ENCODE peak calls at places on chromosomes 6 and 20, in eight cellular contexts. One of them, this sample, is unnamed. For H3K4me1, the result is how much of the 10 kb centered on the place peaks cover.

GRCh38 chr6:2853766-2854393 is 12.2 kb upstream of the SERPINB1 start:
- DNase-seq in esophagus muscularis mucosa: peak
- DNase-seq in heart left ventricle: peak
- DNase-seq in HepG2: peak
- DNase-seq in ovary: no peak
- DNase-seq in heart right ventricle: no peak
- DNase-seq in CD8-positive, alpha-beta T cell: no peak
- DNase-seq in left lung: no peak
- DNase-seq in this sample: no peak

GRCh38 chr6:153058291-153058690 is 55.8 kb upstream of the MTRF1L start:
- DNase-seq in esophagus muscularis mucosa: no peak
- DNase-seq in heart left ventricle: no peak
- DNase-seq in HepG2: no peak
- DNase-seq in ovary: no peak
- DNase-seq in heart right ventricle: no peak
- DNase-seq in CD8-positive, alpha-beta T cell: no peak
- DNase-seq in left lung: no peak
- DNase-seq in this sample: no peak

GRCh38 chr20:17938889-17939619 is 29.5 kb downstream of the SNX5 start:
- DNase-seq in esophagus muscularis mucosa: no peak
- DNase-seq in heart left ventricle: no peak
- DNase-seq in HepG2: peak
- DNase-seq in ovary: peak
- DNase-seq in heart right ventricle: peak
- DNase-seq in CD8-positive, alpha-beta T cell: peak
- DNase-seq in left lung: peak
- DNase-seq in this sample: no peak

GRCh38 chr6:87791982-87792381 is 89.9 kb upstream of the AKIRIN2 start:
- DNase-seq in esophagus muscularis mucosa: no peak
- DNase-seq in heart left ventricle: no peak
- DNase-seq in HepG2: no peak
- DNase-seq in ovary: no peak
- DNase-seq in heart right ventricle: no peak
- DNase-seq in CD8-positive, alpha-beta T cell: no peak
- DNase-seq in left lung: no peak
- DNase-seq in this sample: no peak

GRCh38 chr6:170265655-170266054 is 25.2 kb downstream of the DLL1 start:
- DNase-seq in esophagus muscularis mucosa: no peak
- DNase-seq in heart left ventricle: peak
- DNase-seq in HepG2: peak
- DNase-seq in ovary: no peak
- DNase-seq in heart right ventricle: peak
- DNase-seq in CD8-positive, alpha-beta T cell: no peak
- DNase-seq in left lung: no peak
- DNase-seq in this sample: no peak

GRCh38 chr20:57996936-57997629 is 231.4 kb downstream of the ANKRD60 start:
- DNase-seq in esophagus muscularis mucosa: no peak
- DNase-seq in heart left ventricle: no peak
- DNase-seq in HepG2: no peak
- DNase-seq in ovary: no peak
- DNase-seq in heart right ventricle: no peak
- DNase-seq in CD8-positive, alpha-beta T cell: no peak
- DNase-seq in left lung: no peak
- DNase-seq in this sample: no peak

GRCh38 chr6:40845588-40845987 is 193.4 kb downstream of the UNC5CL start:
- DNase-seq in esophagus muscularis mucosa: no peak
- DNase-seq in heart left ventricle: no peak
- DNase-seq in HepG2: peak
- DNase-seq in ovary: peak
- DNase-seq in heart right ventricle: peak
- DNase-seq in CD8-positive, alpha-beta T cell: no peak
- DNase-seq in left lung: no peak
- DNase-seq in this sample: no peak

GRCh38 chr6:157561929-157562810 is 181.2 kb downstream of the ZDHHC14 start:
- DNase-seq in esophagus muscularis mucosa: peak
- DNase-seq in heart left ventricle: no peak
- DNase-seq in HepG2: no peak
- DNase-seq in ovary: no peak
- DNase-seq in heart right ventricle: no peak
- DNase-seq in CD8-positive, alpha-beta T cell: no peak
- DNase-seq in left lung: no peak
- DNase-seq in this sample: no peak

GRCh38 chr6:88730602-88731001 is 232.8 kb downstream of the RNGTT start:
- DNase-seq in esophagus muscularis mucosa: no peak
- DNase-seq in heart left ventricle: no peak
- DNase-seq in HepG2: no peak
- DNase-seq in ovary: no peak
- DNase-seq in heart right ventricle: no peak
- DNase-seq in CD8-positive, alpha-beta T cell: no peak
- DNase-seq in left lung: no peak
- DNase-seq in this sample: no peak

GRCh38 chr6:113385020-113385431 is 472.1 kb upstream of the MARCKS start:
- DNase-seq in esophagus muscularis mucosa: no peak
- DNase-seq in heart left ventricle: no peak
- DNase-seq in HepG2: no peak
- DNase-seq in ovary: no peak
- DNase-seq in heart right ventricle: no peak
- DNase-seq in CD8-positive, alpha-beta T cell: no peak
- DNase-seq in left lung: no peak
- DNase-seq in this sample: no peak

GRCh38 chr6:45044510-45045252 is 283.4 kb upstream of the RUNX2 start:
- DNase-seq in esophagus muscularis mucosa: no peak
- DNase-seq in heart left ventricle: no peak
- DNase-seq in HepG2: no peak
- DNase-seq in ovary: no peak
- DNase-seq in heart right ventricle: no peak
- DNase-seq in CD8-positive, alpha-beta T cell: no peak
- DNase-seq in left lung: no peak
- DNase-seq in this sample: no peak

GRCh38 chr6:158722176-158722729 is 72.4 kb downstream of the SYTL3 start:
- DNase-seq in esophagus muscularis mucosa: no peak
- DNase-seq in heart left ventricle: no peak
- DNase-seq in HepG2: no peak
- DNase-seq in ovary: no peak
- DNase-seq in heart right ventricle: no peak
- DNase-seq in CD8-positive, alpha-beta T cell: no peak
- DNase-seq in left lung: no peak
- DNase-seq in this sample: no peak

GRCh38 chr6:108872001-108872974 is 24.1 kb downstream of the ARMC2 start:
- DNase-seq in esophagus muscularis mucosa: no peak
- DNase-seq in heart left ventricle: no peak
- DNase-seq in HepG2: no peak
- DNase-seq in ovary: no peak
- DNase-seq in heart right ventricle: no peak
- DNase-seq in CD8-positive, alpha-beta T cell: peak
- DNase-seq in left lung: no peak
- DNase-seq in this sample: no peak

GRCh38 chr20:59027746-59028320 is 4.3 kb downstream of the ATP5F1E start:
- DNase-seq in esophagus muscularis mucosa: no peak
- DNase-seq in heart left ventricle: no peak
- DNase-seq in HepG2: no peak
- DNase-seq in ovary: no peak
- DNase-seq in heart right ventricle: no peak
- DNase-seq in CD8-positive, alpha-beta T cell: no peak
- DNase-seq in left lung: no peak
- DNase-seq in this sample: no peak

GRCh38 chr6:16466778-16467177 is 228.4 kb downstream of the GMPR start:
- DNase-seq in esophagus muscularis mucosa: no peak
- DNase-seq in heart left ventricle: no peak
- DNase-seq in HepG2: no peak
- DNase-seq in ovary: no peak
- DNase-seq in heart right ventricle: no peak
- DNase-seq in CD8-positive, alpha-beta T cell: no peak
- DNase-seq in left lung: no peak
- DNase-seq in this sample: no peak

GRCh38 chr6:13355969-13356368 is 27.6 kb upstream of the TBC1D7 start:
- DNase-seq in esophagus muscularis mucosa: no peak
- DNase-seq in heart left ventricle: no peak
- DNase-seq in HepG2: no peak
- DNase-seq in ovary: no peak
- DNase-seq in heart right ventricle: no peak
- DNase-seq in CD8-positive, alpha-beta T cell: no peak
- DNase-seq in left lung: no peak
- DNase-seq in this sample: no peak

GRCh38 chr6:165049362-165049761 is 260.0 kb downstream of the C6orf118 start:
- DNase-seq in esophagus muscularis mucosa: no peak
- DNase-seq in heart left ventricle: no peak
- DNase-seq in HepG2: peak
- DNase-seq in ovary: no peak
- DNase-seq in heart right ventricle: peak
- DNase-seq in CD8-positive, alpha-beta T cell: no peak
- DNase-seq in left lung: no peak
- DNase-seq in this sample: no peak

GRCh38 chr20:53865905-53866786 is 204.2 kb downstream of the BCAS1 start:
- DNase-seq in esophagus muscularis mucosa: no peak
- DNase-seq in heart left ventricle: no peak
- DNase-seq in HepG2: peak
- DNase-seq in ovary: no peak
- DNase-seq in heart right ventricle: peak
- DNase-seq in CD8-positive, alpha-beta T cell: no peak
- DNase-seq in left lung: peak
- DNase-seq in this sample: no peak
- H3K4me3 ChIP-seq in esophagus muscularis mucosa: peak
- H3K4me3 ChIP-seq in heart left ventricle: no peak
- H3K4me3 ChIP-seq in HepG2: peak
- H3K4me3 ChIP-seq in ovary: no peak
- H3K4me3 ChIP-seq in heart right ventricle: peak
- H3K4me3 ChIP-seq in CD8-positive, alpha-beta T cell: peak
- H3K4me3 ChIP-seq in left lung: no peak
- H3K4me3 ChIP-seq in this sample: peak

GRCh38 chr6:56693988-56694387 is 51.3 kb upstream of the DST start:
- DNase-seq in esophagus muscularis mucosa: no peak
- DNase-seq in heart left ventricle: no peak
- DNase-seq in HepG2: no peak
- DNase-seq in ovary: no peak
- DNase-seq in heart right ventricle: no peak
- DNase-seq in CD8-positive, alpha-beta T cell: no peak
- DNase-seq in left lung: no peak
- DNase-seq in this sample: no peak
- H3K4me1 ChIP-seq in esophagus muscularis mucosa: half or more
- H3K4me1 ChIP-seq in heart left ventricle: under half
- H3K4me1 ChIP-seq in HepG2: under half
- H3K4me1 ChIP-seq in ovary: under half
- H3K4me1 ChIP-seq in heart right ventricle: under half
- H3K4me1 ChIP-seq in CD8-positive, alpha-beta T cell: under half
- H3K4me1 ChIP-seq in left lung: under half
- H3K4me1 ChIP-seq in this sample: under half

GRCh38 chr20:9348316-9348715 is 166.1 kb upstream of the LAMP5 start:
- DNase-seq in esophagus muscularis mucosa: no peak
- DNase-seq in heart left ventricle: no peak
- DNase-seq in HepG2: no peak
- DNase-seq in ovary: no peak
- DNase-seq in heart right ventricle: no peak
- DNase-seq in CD8-positive, alpha-beta T cell: no peak
- DNase-seq in left lung: no peak
- DNase-seq in this sample: no peak

GRCh38 chr20:9352740-9353139 is 161.7 kb upstream of the LAMP5 start:
- DNase-seq in esophagus muscularis mucosa: no peak
- DNase-seq in heart left ventricle: no peak
- DNase-seq in HepG2: no peak
- DNase-seq in ovary: no peak
- DNase-seq in heart right ventricle: no peak
- DNase-seq in CD8-positive, alpha-beta T cell: no peak
- DNase-seq in left lung: no peak
- DNase-seq in this sample: no peak

GRCh38 chr20:9344080-9344920 is 170.1 kb upstream of the LAMP5 start:
- DNase-seq in esophagus muscularis mucosa: no peak
- DNase-seq in heart left ventricle: no peak
- DNase-seq in HepG2: no peak
- DNase-seq in ovary: no peak
- DNase-seq in heart right ventricle: peak
- DNase-seq in CD8-positive, alpha-beta T cell: no peak
- DNase-seq in left lung: no peak
- DNase-seq in this sample: no peak

GRCh38 chr20:9349256-9349655 is 165.1 kb upstream of the LAMP5 start:
- DNase-seq in esophagus muscularis mucosa: no peak
- DNase-seq in heart left ventricle: no peak
- DNase-seq in HepG2: no peak
- DNase-seq in ovary: no peak
- DNase-seq in heart right ventricle: no peak
- DNase-seq in CD8-positive, alpha-beta T cell: no peak
- DNase-seq in left lung: no peak
- DNase-seq in this sample: no peak

DNA sequence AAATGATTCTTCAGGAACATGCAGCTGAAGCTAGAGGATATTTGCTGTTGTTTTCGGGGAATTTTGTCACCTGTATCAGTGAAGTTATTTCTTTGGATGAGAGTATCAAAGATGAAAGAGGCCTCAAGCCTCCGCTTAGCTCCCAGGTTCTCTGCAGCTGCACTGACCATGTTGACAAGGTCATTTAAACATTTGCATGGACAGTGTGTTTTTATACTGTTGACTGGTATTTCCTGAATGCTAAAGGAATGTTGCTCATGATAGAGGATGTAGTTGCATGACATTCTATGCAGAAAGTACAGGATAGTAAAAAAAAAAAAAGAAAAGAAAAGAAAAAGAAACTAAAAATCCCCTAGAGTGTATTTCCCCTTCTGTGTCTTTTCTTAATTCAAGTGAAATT is 165.6 kb upstream of the LAMP5 start:
- DNase-seq in esophagus muscularis mucosa: no peak
- DNase-seq in heart left ventricle: no peak
- DNase-seq in HepG2: peak
- DNase-seq in ovary: no peak
- DNase-seq in heart right ventricle: no peak
- DNase-seq in CD8-positive, alpha-beta T cell: no peak
- DNase-seq in left lung: no peak
- DNase-seq in this sample: no peak
- H3K4me3 ChIP-seq in esophagus muscularis mucosa: no peak
- H3K4me3 ChIP-seq in heart left ventricle: no peak
- H3K4me3 ChIP-seq in HepG2: no peak
- H3K4me3 ChIP-seq in ovary: no peak
- H3K4me3 ChIP-seq in heart right ventricle: no peak
- H3K4me3 ChIP-seq in CD8-positive, alpha-beta T cell: no peak
- H3K4me3 ChIP-seq in left lung: no peak
- H3K4me3 ChIP-seq in this sample: no peak

DNA sequence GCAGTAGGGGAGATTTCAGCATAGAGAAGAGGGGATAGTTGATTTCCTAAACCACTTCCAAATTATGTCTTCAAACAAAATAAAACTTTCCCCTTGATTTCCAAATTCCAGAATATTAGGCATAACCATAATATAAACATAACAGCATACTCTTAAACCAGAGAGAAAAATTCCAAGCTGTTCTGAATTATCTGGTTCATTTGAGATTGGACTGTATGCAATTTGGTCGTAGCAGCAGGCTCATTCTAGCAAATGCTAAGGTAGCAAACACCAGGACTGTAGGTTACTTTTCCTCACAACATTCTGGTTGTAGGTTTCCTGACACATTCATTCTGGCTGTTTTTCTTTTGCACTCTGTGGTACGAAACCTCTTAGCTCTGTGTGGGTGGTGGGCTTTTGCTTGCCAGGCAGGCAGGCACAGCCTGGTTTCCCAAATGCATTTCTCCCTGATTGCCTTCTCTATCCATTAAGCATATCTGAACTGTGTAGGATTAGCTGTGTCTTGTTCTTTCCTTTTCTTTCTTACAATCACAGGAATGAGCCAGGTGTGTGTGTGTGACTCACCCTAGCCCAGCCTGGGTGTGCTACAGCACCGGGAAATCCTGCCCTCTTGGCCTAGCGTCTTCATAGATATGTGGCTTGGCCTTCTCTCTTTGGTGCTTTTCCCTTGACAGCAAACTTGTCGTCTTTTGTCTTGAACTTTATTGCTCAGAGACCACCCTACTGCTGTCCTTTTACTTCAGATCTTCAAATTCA is 77.1 kb downstream of the JARID2 start:
- DNase-seq in esophagus muscularis mucosa: no peak
- DNase-seq in heart left ventricle: no peak
- DNase-seq in HepG2: no peak
- DNase-seq in ovary: no peak
- DNase-seq in heart right ventricle: no peak
- DNase-seq in CD8-positive, alpha-beta T cell: no peak
- DNase-seq in left lung: no peak
- DNase-seq in this sample: no peak
- H3K4me1 ChIP-seq in esophagus muscularis mucosa: under half
- H3K4me1 ChIP-seq in heart left ventricle: under half
- H3K4me1 ChIP-seq in HepG2: half or more
- H3K4me1 ChIP-seq in ovary: under half
- H3K4me1 ChIP-seq in heart right ventricle: under half
- H3K4me1 ChIP-seq in CD8-positive, alpha-beta T cell: half or more
- H3K4me1 ChIP-seq in left lung: half or more
- H3K4me1 ChIP-seq in this sample: half or more

This sample was measured in esophagus squamous epithelium.